ENCODE peak calls at places on chromosomes 4 and X, in eight cellular contexts. L is pancreas, O is lower leg skin, F is astrocyte, N is AG10803, U is fibroblast of mammary gland, C is fibroblast of lung, Y is dorsolateral prefrontal cortex. M is an unnamed sample.

GRCh38 chr4:150986085-150986484 is 29.0 kb downstream of the LRBA start:
- DNase-seq in L (no peak), O (no peak), F (no peak), N (no peak), U (no peak), C (no peak), Y (no peak), M (no peak)

GRCh38 chr4:47641755-47642154 is 156.7 kb downstream of the ATP10D start:
- DNase-seq in L (no peak), O (no peak), F (peak; percentile 27), N (peak; percentile 44), U (peak; percentile 41), C (no peak), Y (no peak), M (no peak)

GRCh38 chr4:79421483-79421882 is 13.5 kb upstream of the GK2 start:
- DNase-seq in L (no peak), O (no peak), F (no peak), N (no peak), U (no peak), C (no peak), Y (no peak), M (no peak)

GRCh38 chrX:10360121-10360520 is 203.3 kb downstream of the CLCN4 start:
- DNase-seq in L (no peak), O (no peak), F (peak; percentile 18), N (peak; percentile 0), U (peak; percentile 6), C (peak; percentile 11), Y (peak; percentile 26), M (no peak)

GRCh38 chr4:188819243-188819642 is 680.0 kb downstream of the TRIML1 start:
- DNase-seq in L (no peak), O (no peak), F (no peak), N (peak; percentile 6), U (peak; percentile 8), C (no peak), Y (no peak), M (no peak)

GRCh38 chr4:25767877-25768475 is 94.8 kb downstream of the SEL1L3 start:
- DNase-seq in L (peak; percentile 35), O (peak; percentile 25), F (peak; percentile 44), N (peak; percentile 73), U (peak; percentile 80), C (peak; percentile 77), Y (peak; percentile 69), M (peak; percentile 75)

GRCh38 chrX:118682258-118683014 is 45.0 kb upstream of the IL13RA1 start:
- DNase-seq in L (no peak), O (no peak), F (no peak), N (no peak), U (no peak), C (no peak), Y (no peak), M (no peak)

GRCh38 chr4:10180927-10181744 is 64.5 kb upstream of the WDR1 start:
- DNase-seq in L (no peak), O (no peak), F (no peak), N (peak; percentile 67), U (peak; percentile 44), C (no peak), Y (no peak), M (no peak)

GRCh38 chrX:132373610-132374009 is 115.2 kb downstream of the MBNL3 start:
- DNase-seq in L (no peak), O (no peak), F (no peak), N (no peak), U (no peak), C (no peak), Y (no peak), M (no peak)

GRCh38 chrX:132375941-132376340 is 112.9 kb downstream of the MBNL3 start:
- DNase-seq in L (no peak), O (no peak), F (no peak), N (no peak), U (peak; percentile 12), C (peak; percentile 4), Y (no peak), M (peak; percentile 16)
- TF ChIP-seq CTCF in L (no peak), O (no peak), F (no peak), N (peak; percentile 11), U (peak; percentile 35), C (peak; percentile 24), Y (no peak), M (peak; percentile 36)

GRCh38 chr4:29009908-29010307 is 1710.3 kb upstream of the PCDH7 start:
- DNase-seq in L (no peak), O (no peak), F (no peak), N (no peak), U (no peak), C (no peak), Y (no peak), M (no peak)

GRCh38 chr4:29014555-29014954 is 1705.6 kb upstream of the PCDH7 start:
- DNase-seq in L (no peak), O (no peak), F (no peak), N (no peak), U (no peak), C (no peak), Y (no peak), M (no peak)
- H3K4me3 ChIP-seq in L (no peak overlapping the region), O (no peak overlapping the region), F (no peak overlapping the region), N (no peak overlapping the region), U (no peak overlapping the region), C (no peak overlapping the region), Y (no peak overlapping the region), M (no peak overlapping the region)

GRCh38 chr4:98570160-98570797 is 88.1 kb downstream of the TSPAN5 start:
- DNase-seq in L (no peak), O (no peak), F (no peak), N (no peak), U (peak; percentile 48), C (peak; percentile 47), Y (no peak), M (no peak)

GRCh38 chr4:98572697-98573096 is 85.7 kb downstream of the TSPAN5 start:
- DNase-seq in L (no peak), O (no peak), F (no peak), N (no peak), U (no peak), C (peak; percentile 41), Y (no peak), M (no peak)

GRCh38 chr4:98568896-98569663 is 89.3 kb downstream of the TSPAN5 start:
- DNase-seq in L (no peak), O (no peak), F (no peak), N (peak; percentile 56), U (peak; percentile 46), C (no peak), Y (no peak), M (no peak)

GRCh38 chr4:98573791-98574190 is 84.6 kb downstream of the TSPAN5 start:
- DNase-seq in L (no peak), O (no peak), F (no peak), N (no peak), U (no peak), C (no peak), Y (no peak), M (peak; percentile 88)

DNA sequence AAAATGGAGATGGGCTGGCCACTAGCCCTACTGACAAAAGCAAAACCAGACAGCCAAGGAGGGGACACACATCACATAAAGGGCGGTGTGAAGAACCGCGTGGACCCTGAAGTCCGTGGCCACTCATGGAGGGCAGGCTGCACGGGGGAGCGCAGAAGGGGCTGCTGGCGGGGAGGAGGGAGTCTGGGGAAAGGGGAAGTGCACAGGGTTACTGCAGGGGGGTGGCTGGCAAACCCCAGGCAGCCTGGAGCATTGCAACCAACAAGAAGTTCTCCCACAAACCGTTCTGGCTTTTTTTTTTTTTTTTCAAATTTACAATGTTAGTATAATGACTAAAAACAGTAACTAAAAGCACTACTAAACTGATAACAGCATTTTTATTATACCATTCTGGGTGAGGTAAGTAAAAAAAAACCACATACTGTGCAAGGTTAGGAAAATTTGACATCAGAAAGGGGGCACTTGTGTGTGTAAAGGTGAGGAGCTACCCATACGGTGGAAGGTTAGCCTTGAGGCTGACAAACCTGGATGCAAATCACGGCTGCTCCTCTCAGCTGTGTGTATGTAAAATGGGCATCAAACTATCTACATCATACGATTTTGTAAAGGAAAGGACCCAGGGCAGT is 87.1 kb downstream of the TSPAN5 start:
- DNase-seq in L (no peak), O (no peak), F (no peak), N (no peak), U (no peak), C (no peak), Y (no peak), M (no peak)
- TF ChIP-seq CTCF in L (no peak), O (no peak), F (no peak), N (no peak), U (no peak), C (no peak), Y (no peak), M (no peak)

DNA sequence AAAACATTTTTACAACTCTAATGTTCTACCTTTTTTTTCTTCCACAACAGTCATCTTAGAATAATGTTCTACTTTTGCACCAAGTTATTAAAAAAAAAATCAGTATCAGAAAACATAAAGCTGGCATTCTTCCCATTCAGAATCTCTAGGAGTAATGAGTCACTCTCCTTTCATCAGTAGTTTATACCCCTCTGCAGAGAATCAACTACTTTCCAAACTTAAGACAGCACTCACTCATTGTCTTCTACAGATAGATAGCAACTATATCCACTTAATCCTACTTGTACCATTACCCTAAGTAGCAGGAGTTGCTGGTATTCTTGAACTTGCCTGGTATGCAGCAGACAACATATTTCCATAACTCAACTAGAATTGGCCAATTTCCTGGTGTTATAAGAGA is 3.2 kb downstream of the TIGD4 start:
- DNase-seq in L (no peak), O (no peak), F (no peak), N (no peak), U (peak; percentile 7), C (peak; percentile 34), Y (no peak), M (peak; percentile 27)
- H3K4me3 ChIP-seq in L (no peak overlapping the region), O (no peak overlapping the region), F (no peak overlapping the region), N (no peak overlapping the region), U (no peak overlapping the region), C (no peak overlapping the region), Y (no peak overlapping the region), M (no peak overlapping the region)

GRCh38 chr4:87274327-87274726 is 48.4 kb downstream of the HSD17B13 start:
- DNase-seq in L (no peak), O (no peak), F (no peak), N (no peak), U (no peak), C (no peak), Y (no peak), M (no peak)

GRCh38 chr4:87266986-87267385 is 46.6 kb upstream of the KLHL8 start:
- DNase-seq in L (no peak), O (no peak), F (no peak), N (no peak), U (no peak), C (no peak), Y (no peak), M (no peak)

GRCh38 chr4:87270825-87271224 is 50.4 kb upstream of the KLHL8 start:
- DNase-seq in L (no peak), O (no peak), F (no peak), N (no peak), U (no peak), C (no peak), Y (no peak), M (no peak)

GRCh38 chr4:87268401-87268800 is 48.0 kb upstream of the KLHL8 start:
- DNase-seq in L (no peak), O (no peak), F (no peak), N (no peak), U (no peak), C (no peak), Y (no peak), M (no peak)

GRCh38 chr4:87270144-87270543 is 49.7 kb upstream of the KLHL8 start:
- DNase-seq in L (peak; percentile 40), O (no peak), F (peak; percentile 23), N (peak; percentile 39), U (peak; percentile 59), C (peak; percentile 70), Y (peak; percentile 36), M (peak; percentile 67)
- TF ChIP-seq CTCF in L (no peak), O (no peak), F (peak; percentile 53), N (peak; percentile 65), U (peak; percentile 66), C (peak; percentile 77), Y (peak; percentile 61), M (peak; percentile 85)

GRCh38 chrX:54358424-54359211 is 772 bp upstream of the WNK3 start:
- DNase-seq in L (peak; percentile 44), O (peak; percentile 16), F (peak; percentile 63), N (peak; percentile 8), U (peak; percentile 22), C (peak; percentile 74), Y (peak; percentile 73), M (peak; percentile 34)
- H3K4me3 ChIP-seq in L (no peak overlapping the region), O (no peak overlapping the region), F (peak overlapping the region; percentile 55), N (peak overlapping the region; percentile 57), U (peak overlapping the region; percentile 52), C (no peak overlapping the region), Y (peak overlapping the region; percentile 58), M (peak overlapping the region; percentile 54)